ENCODE peak calls at places on chromosomes 6 and 20, in eight cellular contexts. One of them, this sample, is unnamed.

GRCh38 chr6:41538556-41539182 is 7.5 kb upstream of the FOXP4 start:
- DNase-seq in GM12865: peak; percentile 44
- DNase-seq in astrocyte of the cerebellum: no peak
- DNase-seq in cardiac muscle cell: no peak
- DNase-seq in OCI-LY7: peak; percentile 37
- DNase-seq in HL-60: peak; percentile 88
- DNase-seq in mucosa of descending colon: no peak
- DNase-seq in lower lobe of right lung: no peak
- DNase-seq in this sample: no peak

GRCh38 chr6:47134476-47135189 is 92.5 kb upstream of the ADGRF1 start:
- DNase-seq in GM12865: no peak
- DNase-seq in astrocyte of the cerebellum: peak; percentile 98
- DNase-seq in cardiac muscle cell: peak; percentile 32
- DNase-seq in OCI-LY7: no peak
- DNase-seq in HL-60: peak; percentile 31
- DNase-seq in mucosa of descending colon: no peak
- DNase-seq in lower lobe of right lung: no peak
- DNase-seq in this sample: peak; percentile 96

GRCh38 chr6:129096651-129097290 is 213.8 kb downstream of the LAMA2 start:
- DNase-seq in GM12865: no peak
- DNase-seq in astrocyte of the cerebellum: no peak
- DNase-seq in cardiac muscle cell: peak; percentile 11
- DNase-seq in OCI-LY7: no peak
- DNase-seq in HL-60: no peak
- DNase-seq in mucosa of descending colon: no peak
- DNase-seq in lower lobe of right lung: no peak
- DNase-seq in this sample: no peak

GRCh38 chr6:44470106-44470446 is 82.6 kb downstream of the CDC5L start:
- DNase-seq in GM12865: no peak
- DNase-seq in astrocyte of the cerebellum: no peak
- DNase-seq in cardiac muscle cell: no peak
- DNase-seq in OCI-LY7: no peak
- DNase-seq in HL-60: no peak
- DNase-seq in mucosa of descending colon: no peak
- DNase-seq in lower lobe of right lung: no peak
- DNase-seq in this sample: no peak

GRCh38 chr6:43742931-43743632 is 26.9 kb upstream of the VEGFA start:
- DNase-seq in GM12865: no peak
- DNase-seq in astrocyte of the cerebellum: no peak
- DNase-seq in cardiac muscle cell: no peak
- DNase-seq in OCI-LY7: no peak
- DNase-seq in HL-60: no peak
- DNase-seq in mucosa of descending colon: no peak
- DNase-seq in lower lobe of right lung: no peak
- DNase-seq in this sample: no peak

GRCh38 chr20:5996765-5997164 is 46.3 kb downstream of the MCM8 start:
- DNase-seq in GM12865: peak; percentile 70
- DNase-seq in astrocyte of the cerebellum: no peak
- DNase-seq in cardiac muscle cell: no peak
- DNase-seq in OCI-LY7: peak; percentile 29
- DNase-seq in HL-60: no peak
- DNase-seq in mucosa of descending colon: no peak
- DNase-seq in lower lobe of right lung: no peak
- DNase-seq in this sample: no peak

GRCh38 chr6:39387785-39388184 is 65.3 kb upstream of the KCNK16 start:
- DNase-seq in GM12865: no peak
- DNase-seq in astrocyte of the cerebellum: no peak
- DNase-seq in cardiac muscle cell: no peak
- DNase-seq in OCI-LY7: no peak
- DNase-seq in HL-60: no peak
- DNase-seq in mucosa of descending colon: no peak
- DNase-seq in lower lobe of right lung: no peak
- DNase-seq in this sample: peak; percentile 98

GRCh38 chr6:44549516-44549915 is 162.0 kb downstream of the CDC5L start:
- DNase-seq in GM12865: no peak
- DNase-seq in astrocyte of the cerebellum: no peak
- DNase-seq in cardiac muscle cell: no peak
- DNase-seq in OCI-LY7: no peak
- DNase-seq in HL-60: no peak
- DNase-seq in mucosa of descending colon: no peak
- DNase-seq in lower lobe of right lung: no peak
- DNase-seq in this sample: no peak

GRCh38 chr20:57619053-57619831 is 984 bp downstream of the ZBP1 start:
- DNase-seq in GM12865: peak; percentile 93
- DNase-seq in astrocyte of the cerebellum: no peak
- DNase-seq in cardiac muscle cell: no peak
- DNase-seq in OCI-LY7: peak; percentile 87
- DNase-seq in HL-60: peak; percentile 13
- DNase-seq in mucosa of descending colon: peak; percentile 91
- DNase-seq in lower lobe of right lung: peak; percentile 86
- DNase-seq in this sample: no peak

GRCh38 chr20:1932971-1933370 is 37.8 kb downstream of the SIRPA start:
- DNase-seq in GM12865: no peak
- DNase-seq in astrocyte of the cerebellum: no peak
- DNase-seq in cardiac muscle cell: no peak
- DNase-seq in OCI-LY7: no peak
- DNase-seq in HL-60: no peak
- DNase-seq in mucosa of descending colon: no peak
- DNase-seq in lower lobe of right lung: no peak
- DNase-seq in this sample: no peak

GRCh38 chr20:1242530-1242929 is 16.7 kb downstream of the RAD21L1 start:
- DNase-seq in GM12865: no peak
- DNase-seq in astrocyte of the cerebellum: peak; percentile 22
- DNase-seq in cardiac muscle cell: no peak
- DNase-seq in OCI-LY7: no peak
- DNase-seq in HL-60: no peak
- DNase-seq in mucosa of descending colon: no peak
- DNase-seq in lower lobe of right lung: no peak
- DNase-seq in this sample: no peak

GRCh38 chr6:108687921-108688320 is 127.2 kb downstream of the FOXO3 start:
- DNase-seq in GM12865: no peak
- DNase-seq in astrocyte of the cerebellum: no peak
- DNase-seq in cardiac muscle cell: no peak
- DNase-seq in OCI-LY7: no peak
- DNase-seq in HL-60: no peak
- DNase-seq in mucosa of descending colon: no peak
- DNase-seq in lower lobe of right lung: no peak
- DNase-seq in this sample: no peak

GRCh38 chr20:21767200-21767738 is 61.8 kb downstream of the PAX1 start:
- DNase-seq in GM12865: no peak
- DNase-seq in astrocyte of the cerebellum: no peak
- DNase-seq in cardiac muscle cell: no peak
- DNase-seq in OCI-LY7: no peak
- DNase-seq in HL-60: no peak
- DNase-seq in mucosa of descending colon: no peak
- DNase-seq in lower lobe of right lung: no peak
- DNase-seq in this sample: no peak

GRCh38 chr20:53800883-53801604 is 207.4 kb upstream of the ZNF217 start:
- DNase-seq in GM12865: no peak
- DNase-seq in astrocyte of the cerebellum: no peak
- DNase-seq in cardiac muscle cell: peak; percentile 69
- DNase-seq in OCI-LY7: no peak
- DNase-seq in HL-60: no peak
- DNase-seq in mucosa of descending colon: peak; percentile 71
- DNase-seq in lower lobe of right lung: no peak
- DNase-seq in this sample: no peak

GRCh38 chr20:63254536-63255384 is 497 bp upstream of the NKAIN4 start:
- DNase-seq in GM12865: no peak
- DNase-seq in astrocyte of the cerebellum: no peak
- DNase-seq in cardiac muscle cell: peak; percentile 13
- DNase-seq in OCI-LY7: no peak
- DNase-seq in HL-60: no peak
- DNase-seq in mucosa of descending colon: no peak
- DNase-seq in lower lobe of right lung: no peak
- DNase-seq in this sample: no peak

GRCh38 chr20:58714340-58714922 is 21.8 kb downstream of the NPEPL1 start:
- DNase-seq in GM12865: no peak
- DNase-seq in astrocyte of the cerebellum: no peak
- DNase-seq in cardiac muscle cell: no peak
- DNase-seq in OCI-LY7: no peak
- DNase-seq in HL-60: no peak
- DNase-seq in mucosa of descending colon: peak; percentile 34
- DNase-seq in lower lobe of right lung: no peak
- DNase-seq in this sample: no peak

GRCh38 chr6:158970640-158971291 is 29.2 kb downstream of the RSPH3 start:
- DNase-seq in GM12865: no peak
- DNase-seq in astrocyte of the cerebellum: no peak
- DNase-seq in cardiac muscle cell: peak; percentile 52
- DNase-seq in OCI-LY7: no peak
- DNase-seq in HL-60: no peak
- DNase-seq in mucosa of descending colon: no peak
- DNase-seq in lower lobe of right lung: no peak
- DNase-seq in this sample: peak; percentile 4

GRCh38 chr20:49420292-49420691 is 62.2 kb downstream of the KCNB1 start:
- DNase-seq in GM12865: no peak
- DNase-seq in astrocyte of the cerebellum: no peak
- DNase-seq in cardiac muscle cell: no peak
- DNase-seq in OCI-LY7: no peak
- DNase-seq in HL-60: no peak
- DNase-seq in mucosa of descending colon: no peak
- DNase-seq in lower lobe of right lung: no peak
- DNase-seq in this sample: no peak

DNA sequence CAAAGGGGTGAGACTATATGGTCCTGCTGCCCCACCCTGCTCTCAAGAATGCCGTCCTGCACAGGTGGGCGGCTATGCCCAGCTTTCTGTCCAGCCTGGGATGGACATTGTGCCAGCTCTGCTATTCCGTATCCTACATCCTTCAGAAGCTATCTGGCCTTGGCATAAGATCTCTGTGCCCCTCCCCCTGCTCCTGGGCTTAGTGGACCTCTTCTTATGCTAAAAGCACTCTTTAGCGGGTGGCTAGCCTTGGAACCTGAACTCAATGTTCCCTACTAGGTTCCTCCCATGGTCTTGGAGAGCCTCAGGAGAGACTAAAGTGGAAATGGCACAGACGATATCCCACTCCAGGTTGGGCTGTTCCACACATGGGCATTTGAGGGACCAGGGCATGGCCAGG is 22.5 kb downstream of the SCUBE3 start:
- DNase-seq in GM12865: no peak
- DNase-seq in astrocyte of the cerebellum: no peak
- DNase-seq in cardiac muscle cell: no peak
- DNase-seq in OCI-LY7: no peak
- DNase-seq in HL-60: no peak
- DNase-seq in mucosa of descending colon: no peak
- DNase-seq in lower lobe of right lung: no peak
- DNase-seq in this sample: no peak
- TF ChIP-seq CTCF in GM12865: no peak
- TF ChIP-seq CTCF in astrocyte of the cerebellum: no peak
- TF ChIP-seq CTCF in cardiac muscle cell: no peak
- TF ChIP-seq CTCF in OCI-LY7: no peak
- TF ChIP-seq CTCF in HL-60: no peak
- TF ChIP-seq CTCF in mucosa of descending colon: no peak
- TF ChIP-seq CTCF in lower lobe of right lung: no peak
- TF ChIP-seq CTCF in this sample: no peak

GRCh38 chr6:2839195-2839981 is 2.3 kb downstream of the SERPINB1 start:
- DNase-seq in GM12865: no peak
- DNase-seq in astrocyte of the cerebellum: no peak
- DNase-seq in cardiac muscle cell: no peak
- DNase-seq in OCI-LY7: no peak
- DNase-seq in HL-60: no peak
- DNase-seq in mucosa of descending colon: peak; percentile 71
- DNase-seq in lower lobe of right lung: no peak
- DNase-seq in this sample: peak; percentile 50
- H3K4me3 ChIP-seq in GM12865: no peak overlapping the region
- H3K4me3 ChIP-seq in astrocyte of the cerebellum: no peak overlapping the region
- H3K4me3 ChIP-seq in cardiac muscle cell: no peak overlapping the region
- H3K4me3 ChIP-seq in OCI-LY7: no peak overlapping the region
- H3K4me3 ChIP-seq in HL-60: peak overlapping the region; percentile 67
- H3K4me3 ChIP-seq in mucosa of descending colon: peak overlapping the region; percentile 0
- H3K4me3 ChIP-seq in lower lobe of right lung: peak overlapping the region; percentile 59
- H3K4me3 ChIP-seq in this sample: no peak overlapping the region

DNA sequence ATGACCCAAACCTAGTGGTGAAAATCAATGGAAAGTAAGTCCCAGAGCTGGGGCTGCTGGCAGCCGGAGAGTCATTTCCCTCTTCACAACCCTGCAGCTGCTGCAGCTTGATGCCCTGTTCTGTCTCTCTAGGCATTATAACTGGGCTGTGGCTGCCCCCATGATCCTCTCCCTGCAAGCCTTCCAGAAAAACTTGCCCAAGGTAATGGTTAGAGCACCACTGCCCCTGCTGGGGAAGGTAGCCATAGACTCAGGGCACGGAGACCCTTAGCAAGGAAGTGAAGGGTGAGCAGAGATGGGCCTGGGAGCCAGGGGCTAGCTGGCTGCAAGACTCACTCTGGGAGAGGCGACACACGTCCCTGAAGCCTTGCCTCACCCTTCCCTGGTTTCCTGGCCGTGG is 12.0 kb downstream of the LPIN3 start:
- DNase-seq in GM12865: no peak
- DNase-seq in astrocyte of the cerebellum: no peak
- DNase-seq in cardiac muscle cell: no peak
- DNase-seq in OCI-LY7: no peak
- DNase-seq in HL-60: no peak
- DNase-seq in mucosa of descending colon: no peak
- DNase-seq in lower lobe of right lung: no peak
- DNase-seq in this sample: no peak
- TF ChIP-seq CTCF in GM12865: no peak
- TF ChIP-seq CTCF in astrocyte of the cerebellum: no peak
- TF ChIP-seq CTCF in cardiac muscle cell: no peak
- TF ChIP-seq CTCF in OCI-LY7: peak; percentile 39
- TF ChIP-seq CTCF in HL-60: no peak
- TF ChIP-seq CTCF in mucosa of descending colon: no peak
- TF ChIP-seq CTCF in lower lobe of right lung: no peak
- TF ChIP-seq CTCF in this sample: no peak

GRCh38 chr6:147209762-147210449 is 5.7 kb downstream of the STXBP5 start:
- DNase-seq in GM12865: no peak
- DNase-seq in astrocyte of the cerebellum: no peak
- DNase-seq in cardiac muscle cell: no peak
- DNase-seq in OCI-LY7: no peak
- DNase-seq in HL-60: no peak
- DNase-seq in mucosa of descending colon: no peak
- DNase-seq in lower lobe of right lung: no peak
- DNase-seq in this sample: no peak
- H3K4me3 ChIP-seq in GM12865: no peak overlapping the region
- H3K4me3 ChIP-seq in astrocyte of the cerebellum: no peak overlapping the region
- H3K4me3 ChIP-seq in cardiac muscle cell: no peak overlapping the region
- H3K4me3 ChIP-seq in OCI-LY7: no peak overlapping the region
- H3K4me3 ChIP-seq in HL-60: no peak overlapping the region
- H3K4me3 ChIP-seq in mucosa of descending colon: no peak overlapping the region
- H3K4me3 ChIP-seq in lower lobe of right lung: no peak overlapping the region
- H3K4me3 ChIP-seq in this sample: no peak overlapping the region